ENCODE peak calls at places on chromosomes 4 and X, in eight cellular contexts. R, A, U, E, K, N, L and X are unnamed samples.

GRCh38 chr4:174283507-174284180 is at the start of the genes CEP44 and FBXO8:
- DNase-seq in R (peak), A (peak), U (peak), E (peak), K (peak), N (peak), L (peak), X (peak)

GRCh38 chr4:12852338-12853307 is 631.5 kb downstream of the RAB28 start:
- DNase-seq in R (peak), A (peak), U (peak), E (peak), K (peak), N (no peak), L (peak), X (peak)

GRCh38 chr4:153114771-153115321 is 89.4 kb upstream of the TRIM2 start:
- DNase-seq in R (peak), A (peak), U (peak), E (no peak), K (no peak), N (no peak), L (peak), X (peak)

GRCh38 chrX:118644378-118644777 is 83.0 kb upstream of the IL13RA1 start:
- DNase-seq in R (no peak), A (peak), U (peak), E (no peak), K (no peak), N (no peak), L (no peak), X (peak)

GRCh38 chr4:128955751-128956150 is 137.6 kb downstream of the SCLT1 start:
- DNase-seq in R (no peak), A (no peak), U (no peak), E (no peak), K (no peak), N (no peak), L (no peak), X (peak)

GRCh38 chr4:77819409-77819835 is 254 bp upstream of the CNOT6L start:
- DNase-seq in R (no peak), A (no peak), U (no peak), E (no peak), K (peak), N (peak), L (no peak), X (no peak)

GRCh38 chr4:3358660-3359059 is 65.8 kb downstream of the RGS12 start:
- DNase-seq in R (no peak), A (peak), U (no peak), E (no peak), K (no peak), N (no peak), L (no peak), X (no peak)

GRCh38 chr4:74032064-74032463 is 6.4 kb downstream of the CXCL3 start:
- DNase-seq in R (no peak), A (no peak), U (peak), E (no peak), K (no peak), N (no peak), L (peak), X (peak)

GRCh38 chrX:39682778-39683177 is 415.0 kb downstream of the BCOR start:
- DNase-seq in R (no peak), A (no peak), U (no peak), E (no peak), K (peak), N (no peak), L (no peak), X (peak)

GRCh38 chr4:47002593-47002992 is 9.2 kb upstream of the GABRA4 start:
- DNase-seq in R (no peak), A (peak), U (peak), E (no peak), K (no peak), N (no peak), L (peak), X (peak)

GRCh38 chr4:7904942-7905341 is 34.7 kb downstream of the AFAP1 start:
- DNase-seq in R (no peak), A (no peak), U (peak), E (no peak), K (no peak), N (no peak), L (no peak), X (no peak)

GRCh38 chr4:76821661-76822060 is 76.3 kb downstream of the SOWAHB start:
- DNase-seq in R (no peak), A (no peak), U (peak), E (no peak), K (no peak), N (no peak), L (no peak), X (no peak)

GRCh38 chr4:144174401-144175067 is 34.0 kb upstream of the GYPA start:
- DNase-seq in R (peak), A (peak), U (peak), E (peak), K (peak), N (no peak), L (peak), X (peak)

GRCh38 chr4:41119867-41120295 is 94.5 kb downstream of the APBB2 start:
- DNase-seq in R (no peak), A (no peak), U (no peak), E (no peak), K (no peak), N (no peak), L (no peak), X (no peak)

GRCh38 chr4:184312126-184312525 is 94.5 kb upstream of the ENPP6 start:
- DNase-seq in R (no peak), A (no peak), U (no peak), E (no peak), K (no peak), N (no peak), L (no peak), X (no peak)

GRCh38 chrX:80550722-80551121 is 130.5 kb downstream of the TENT5D start:
- DNase-seq in R (no peak), A (peak), U (no peak), E (no peak), K (peak), N (no peak), L (no peak), X (peak)